ENCODE peak calls at places on chromosomes 13 and 19, in five cellular contexts. One of them, this sample, is unnamed.

GRCh38 chr13:27794921-27795717 is 2.8 kb downstream of the GSX1 start:
- DNase-seq in heart right ventricle: no peak
- DNase-seq in PC-3: no peak
- DNase-seq in ovary: no peak
- DNase-seq in right lobe of liver: no peak
- DNase-seq in this sample: no peak

GRCh38 chr13:50998326-50998725 is 88.7 kb downstream of the RNASEH2B start:
- DNase-seq in heart right ventricle: no peak
- DNase-seq in PC-3: no peak
- DNase-seq in ovary: no peak
- DNase-seq in right lobe of liver: no peak
- DNase-seq in this sample: no peak

GRCh38 chr19:18057557-18057956 is 29.2 kb downstream of the IL12RB1 start:
- DNase-seq in heart right ventricle: peak; percentile 24
- DNase-seq in PC-3: no peak
- DNase-seq in ovary: no peak
- DNase-seq in right lobe of liver: peak; percentile 81
- DNase-seq in this sample: peak; percentile 45

GRCh38 chr19:7970716-7971448 is 27.4 kb upstream of the TIMM44 start:
- DNase-seq in heart right ventricle: no peak
- DNase-seq in PC-3: peak; percentile 76
- DNase-seq in ovary: no peak
- DNase-seq in right lobe of liver: no peak
- DNase-seq in this sample: no peak

GRCh38 chr19:39126593-39127187 is 1.1 kb downstream of the PAK4 start:
- DNase-seq in heart right ventricle: no peak
- DNase-seq in PC-3: peak; percentile 54
- DNase-seq in ovary: no peak
- DNase-seq in right lobe of liver: peak; percentile 71
- DNase-seq in this sample: no peak

GRCh38 chr13:36086117-36086516 is 45.1 kb downstream of the DCLK1 start:
- DNase-seq in heart right ventricle: no peak
- DNase-seq in PC-3: no peak
- DNase-seq in ovary: no peak
- DNase-seq in right lobe of liver: no peak
- DNase-seq in this sample: no peak

GRCh38 chr19:12788682-12789097 is 2.6 kb upstream of the JUNB start:
- DNase-seq in heart right ventricle: peak; percentile 92
- DNase-seq in PC-3: peak; percentile 63
- DNase-seq in ovary: peak; percentile 90
- DNase-seq in right lobe of liver: peak; percentile 90
- DNase-seq in this sample: peak; percentile 87

GRCh38 chr13:105147481-105147880 is 1388.0 kb downstream of the EFNB2 start:
- DNase-seq in heart right ventricle: no peak
- DNase-seq in PC-3: no peak
- DNase-seq in ovary: no peak
- DNase-seq in right lobe of liver: no peak
- DNase-seq in this sample: no peak

GRCh38 chr13:25816239-25816638 is 235.6 kb downstream of the SHISA2 start:
- DNase-seq in heart right ventricle: no peak
- DNase-seq in PC-3: no peak
- DNase-seq in ovary: no peak
- DNase-seq in right lobe of liver: no peak
- DNase-seq in this sample: no peak

GRCh38 chr19:19146000-19146608 is 7.8 kb upstream of the TMEM161A start:
- DNase-seq in heart right ventricle: peak; percentile 76
- DNase-seq in PC-3: peak; percentile 65
- DNase-seq in ovary: peak; percentile 81
- DNase-seq in right lobe of liver: peak; percentile 75
- DNase-seq in this sample: peak; percentile 80

GRCh38 chr13:31199849-31200635 is at the start of gene B3GLCT:
- DNase-seq in heart right ventricle: peak; percentile 65
- DNase-seq in PC-3: peak; percentile 87
- DNase-seq in ovary: peak; percentile 81
- DNase-seq in right lobe of liver: peak; percentile 86
- DNase-seq in this sample: peak; percentile 81

GRCh38 chr13:31198524-31198923 is 1.3 kb upstream of the B3GLCT start:
- DNase-seq in heart right ventricle: no peak
- DNase-seq in PC-3: no peak
- DNase-seq in ovary: no peak
- DNase-seq in right lobe of liver: no peak
- DNase-seq in this sample: no peak

GRCh38 chr13:31200636-31200970 is 828 bp downstream of the B3GLCT start:
- DNase-seq in heart right ventricle: peak; percentile 44
- DNase-seq in PC-3: peak; percentile 31
- DNase-seq in ovary: peak; percentile 45
- DNase-seq in right lobe of liver: peak; percentile 70
- DNase-seq in this sample: peak; percentile 40

GRCh38 chr13:31201341-31202024 is 1.7 kb downstream of the B3GLCT start:
- DNase-seq in heart right ventricle: peak; percentile 63
- DNase-seq in PC-3: peak; percentile 50
- DNase-seq in ovary: peak; percentile 34
- DNase-seq in right lobe of liver: peak; percentile 52
- DNase-seq in this sample: no peak

DNA sequence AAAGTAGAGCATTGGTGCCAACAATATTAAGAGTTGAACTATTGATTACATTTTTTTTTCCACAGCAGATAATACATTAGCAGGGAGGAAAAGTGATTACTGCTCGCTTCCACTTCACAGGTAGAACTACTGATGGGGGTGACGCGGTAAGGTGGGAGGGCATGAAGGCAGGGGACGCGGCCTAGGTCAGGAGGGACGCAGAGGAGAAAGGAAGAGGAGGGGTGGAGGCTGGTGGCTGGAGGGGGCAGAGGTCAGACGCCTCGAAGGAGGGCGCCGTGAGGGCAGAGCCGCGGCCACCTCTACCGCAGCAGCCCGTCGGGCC is 287 bp upstream of the B3GLCT start:
- DNase-seq in heart right ventricle: no peak
- DNase-seq in PC-3: no peak
- DNase-seq in ovary: no peak
- DNase-seq in right lobe of liver: no peak
- DNase-seq in this sample: no peak
- H3K27ac ChIP-seq in heart right ventricle: peak overlapping the region; percentile 100
- H3K27ac ChIP-seq in PC-3: no peak overlapping the region
- H3K27ac ChIP-seq in ovary: peak overlapping the region; percentile 90
- H3K27ac ChIP-seq in right lobe of liver: peak overlapping the region; percentile 95
- H3K27ac ChIP-seq in this sample: peak overlapping the region; percentile 100

GRCh38 chr13:20129076-20129475 is 31.8 kb downstream of the GJA3 start:
- DNase-seq in heart right ventricle: no peak
- DNase-seq in PC-3: no peak
- DNase-seq in ovary: no peak
- DNase-seq in right lobe of liver: no peak
- DNase-seq in this sample: no peak

GRCh38 chr13:20128459-20128927 is 32.4 kb downstream of the GJA3 start:
- DNase-seq in heart right ventricle: no peak
- DNase-seq in PC-3: peak; percentile 50
- DNase-seq in ovary: no peak
- DNase-seq in right lobe of liver: peak; percentile 56
- DNase-seq in this sample: no peak

GRCh38 chr13:20126460-20127262 is 34.2 kb downstream of the GJA3 start:
- DNase-seq in heart right ventricle: peak; percentile 48
- DNase-seq in PC-3: no peak
- DNase-seq in ovary: no peak
- DNase-seq in right lobe of liver: no peak
- DNase-seq in this sample: no peak

GRCh38 chr13:20127263-20127562 is 33.6 kb downstream of the GJA3 start:
- DNase-seq in heart right ventricle: no peak
- DNase-seq in PC-3: no peak
- DNase-seq in ovary: no peak
- DNase-seq in right lobe of liver: no peak
- DNase-seq in this sample: no peak

GRCh38 chr13:20127563-20128458 is 33.0 kb downstream of the GJA3 start:
- DNase-seq in heart right ventricle: peak; percentile 69
- DNase-seq in PC-3: peak; percentile 66
- DNase-seq in ovary: peak; percentile 58
- DNase-seq in right lobe of liver: peak; percentile 81
- DNase-seq in this sample: peak; percentile 77
- TF ChIP-seq CTCF in heart right ventricle: peak; percentile 59
- TF ChIP-seq CTCF in PC-3: peak; percentile 72
- TF ChIP-seq CTCF in ovary: no peak
- TF ChIP-seq CTCF in right lobe of liver: peak; percentile 27
- TF ChIP-seq CTCF in this sample: peak; percentile 60

DNA sequence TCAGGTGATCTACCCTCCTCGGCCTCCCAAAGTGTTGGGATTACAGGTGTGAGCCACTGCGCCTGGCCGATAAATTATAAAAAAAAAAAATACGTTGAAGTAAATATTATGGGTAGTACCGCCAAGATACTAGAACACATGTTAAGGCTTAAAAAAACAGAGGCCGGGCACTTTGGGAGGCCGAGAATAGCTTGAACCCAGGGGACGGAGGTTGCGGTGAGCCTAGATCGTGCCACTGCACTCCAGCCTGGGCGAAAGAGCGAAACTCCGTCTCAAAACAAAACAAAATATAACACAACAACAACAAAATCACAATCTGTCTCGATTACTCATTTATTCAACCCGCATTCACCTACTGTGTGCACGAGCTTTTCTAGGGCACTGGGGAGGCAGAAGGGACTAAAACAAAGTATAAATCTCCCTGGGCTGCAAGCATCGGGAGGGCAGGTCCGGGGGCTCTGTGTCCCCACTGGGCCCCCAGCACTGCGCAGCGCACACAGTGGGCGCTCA is 1.3 kb upstream of the BICRA start:
- DNase-seq in heart right ventricle: no peak
- DNase-seq in PC-3: no peak
- DNase-seq in ovary: no peak
- DNase-seq in right lobe of liver: no peak
- DNase-seq in this sample: no peak
- H3K36me3 ChIP-seq in heart right ventricle: no peaks in the 10 kb centered on the region
- H3K36me3 ChIP-seq in PC-3: no peaks in the 10 kb centered on the region
- H3K36me3 ChIP-seq in ovary: no peaks in the 10 kb centered on the region
- H3K36me3 ChIP-seq in right lobe of liver: no peaks in the 10 kb centered on the region
- H3K36me3 ChIP-seq in this sample: no peaks in the 10 kb centered on the region

DNA sequence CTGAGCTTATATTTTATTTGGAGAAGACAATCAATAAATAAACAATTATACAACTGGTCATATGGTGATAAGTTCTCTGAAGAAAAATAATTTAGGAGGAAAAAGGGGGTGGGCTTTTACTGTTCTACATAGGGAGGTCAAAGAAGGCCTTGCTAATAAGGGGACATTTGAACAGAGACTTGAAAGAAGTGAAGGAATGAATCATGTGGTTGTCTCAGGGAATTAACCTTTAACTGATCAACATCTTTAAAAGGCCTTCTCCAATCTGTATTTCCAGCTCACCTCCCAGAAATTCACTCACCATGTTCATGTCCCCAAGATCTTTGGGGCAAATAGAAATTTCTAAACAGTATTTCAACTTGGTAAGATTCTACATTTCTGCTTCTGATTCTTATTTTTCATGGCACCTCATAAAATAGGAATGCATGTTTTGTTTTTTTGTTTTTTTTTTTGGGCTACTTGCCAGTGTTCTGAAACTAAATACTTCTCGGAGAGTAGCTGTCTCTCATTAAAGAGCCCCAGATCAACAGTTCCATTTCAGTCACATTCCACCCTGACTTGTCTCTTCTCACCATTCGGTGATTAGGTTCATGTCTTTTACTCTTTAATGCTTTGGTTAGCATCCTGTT is 19.2 kb upstream of the LPAR6 start:
- DNase-seq in heart right ventricle: no peak
- DNase-seq in PC-3: no peak
- DNase-seq in ovary: no peak
- DNase-seq in right lobe of liver: no peak
- DNase-seq in this sample: no peak
- H3K27ac ChIP-seq in heart right ventricle: peak overlapping the region; percentile 50
- H3K27ac ChIP-seq in PC-3: no peak overlapping the region
- H3K27ac ChIP-seq in ovary: no peak overlapping the region
- H3K27ac ChIP-seq in right lobe of liver: peak overlapping the region; percentile 20
- H3K27ac ChIP-seq in this sample: peak overlapping the region; percentile 63

This sample was measured in left ventricle myocardium inferior.